ENCODE peak calls at places on chromosomes 5 and 9, in nine cellular contexts. One of them, this sample, is unnamed.

GRCh38 chr9:137083418-137084004 is 3.3 kb upstream of the MAN1B1 start:
- DNase-seq in frontal cortex: no peak
- DNase-seq in stimulated activated CD4-positive, alpha-beta T cell treated with anti-CD3 and anti-CD28 coated beads, Interleukin-4, amount 100 ng/mL, for 48 hours: peak
- DNase-seq in tibial nerve: no peak
- DNase-seq in activated naive CD8-positive, alpha-beta T cell treated with anti-CD3 and anti-CD28 coated beads for 36 hours: no peak
- DNase-seq in A549: peak
- DNase-seq in osteocyte: peak
- DNase-seq in colonic mucosa: no peak
- DNase-seq in RKO: peak
- DNase-seq in this sample: no peak

GRCh38 chr9:136059851-136060670 is 35.0 kb downstream of the NACC2 start:
- DNase-seq in A549: no peak
- DNase-seq in RKO: no peak
- DNase-seq in osteocyte: peak
- DNase-seq in tibial nerve: no peak
- DNase-seq in activated naive CD8-positive, alpha-beta T cell treated with anti-CD3 and anti-CD28 coated beads for 36 hours: no peak
- DNase-seq in stimulated activated CD4-positive, alpha-beta T cell treated with anti-CD3 and anti-CD28 coated beads, Interleukin-4, amount 100 ng/mL, for 48 hours: no peak
- DNase-seq in frontal cortex: peak
- DNase-seq in colonic mucosa: no peak
- DNase-seq in this sample: no peak

GRCh38 chr5:153562189-153562588 is 71.7 kb downstream of the GRIA1 start:
- DNase-seq in osteocyte: no peak
- DNase-seq in frontal cortex: no peak
- DNase-seq in tibial nerve: no peak
- DNase-seq in activated naive CD8-positive, alpha-beta T cell treated with anti-CD3 and anti-CD28 coated beads for 36 hours: no peak
- DNase-seq in RKO: peak
- DNase-seq in colonic mucosa: no peak
- DNase-seq in stimulated activated CD4-positive, alpha-beta T cell treated with anti-CD3 and anti-CD28 coated beads, Interleukin-4, amount 100 ng/mL, for 48 hours: no peak
- DNase-seq in A549: no peak
- DNase-seq in this sample: no peak

GRCh38 chr5:67163863-67164595 is 32.6 kb downstream of the CD180 start:
- DNase-seq in tibial nerve: no peak
- DNase-seq in RKO: no peak
- DNase-seq in stimulated activated CD4-positive, alpha-beta T cell treated with anti-CD3 and anti-CD28 coated beads, Interleukin-4, amount 100 ng/mL, for 48 hours: no peak
- DNase-seq in frontal cortex: no peak
- DNase-seq in colonic mucosa: no peak
- DNase-seq in osteocyte: peak
- DNase-seq in activated naive CD8-positive, alpha-beta T cell treated with anti-CD3 and anti-CD28 coated beads for 36 hours: no peak
- DNase-seq in A549: no peak
- DNase-seq in this sample: no peak

GRCh38 chr5:140151719-140152609 is 23.0 kb upstream of the CYSTM1 start:
- DNase-seq in activated naive CD8-positive, alpha-beta T cell treated with anti-CD3 and anti-CD28 coated beads for 36 hours: no peak
- DNase-seq in stimulated activated CD4-positive, alpha-beta T cell treated with anti-CD3 and anti-CD28 coated beads, Interleukin-4, amount 100 ng/mL, for 48 hours: no peak
- DNase-seq in osteocyte: no peak
- DNase-seq in frontal cortex: no peak
- DNase-seq in colonic mucosa: no peak
- DNase-seq in RKO: no peak
- DNase-seq in tibial nerve: no peak
- DNase-seq in A549: no peak
- DNase-seq in this sample: no peak

GRCh38 chr5:370959-371810 is 49.7 kb downstream of the AHRR start:
- DNase-seq in RKO: no peak
- DNase-seq in tibial nerve: no peak
- DNase-seq in osteocyte: peak
- DNase-seq in frontal cortex: no peak
- DNase-seq in activated naive CD8-positive, alpha-beta T cell treated with anti-CD3 and anti-CD28 coated beads for 36 hours: no peak
- DNase-seq in colonic mucosa: peak
- DNase-seq in stimulated activated CD4-positive, alpha-beta T cell treated with anti-CD3 and anti-CD28 coated beads, Interleukin-4, amount 100 ng/mL, for 48 hours: no peak
- DNase-seq in A549: no peak
- DNase-seq in this sample: no peak

GRCh38 chr5:176837707-176838115 is 27.4 kb downstream of the UNC5A start:
- DNase-seq in tibial nerve: peak
- DNase-seq in frontal cortex: peak
- DNase-seq in A549: peak
- DNase-seq in stimulated activated CD4-positive, alpha-beta T cell treated with anti-CD3 and anti-CD28 coated beads, Interleukin-4, amount 100 ng/mL, for 48 hours: peak
- DNase-seq in activated naive CD8-positive, alpha-beta T cell treated with anti-CD3 and anti-CD28 coated beads for 36 hours: peak
- DNase-seq in RKO: peak
- DNase-seq in colonic mucosa: peak
- DNase-seq in osteocyte: peak
- DNase-seq in this sample: peak

GRCh38 chr5:53091304-53091703 is 18.3 kb downstream of the MOCS2 start:
- DNase-seq in activated naive CD8-positive, alpha-beta T cell treated with anti-CD3 and anti-CD28 coated beads for 36 hours: no peak
- DNase-seq in RKO: peak
- DNase-seq in osteocyte: no peak
- DNase-seq in frontal cortex: no peak
- DNase-seq in A549: no peak
- DNase-seq in tibial nerve: no peak
- DNase-seq in colonic mucosa: no peak
- DNase-seq in stimulated activated CD4-positive, alpha-beta T cell treated with anti-CD3 and anti-CD28 coated beads, Interleukin-4, amount 100 ng/mL, for 48 hours: no peak
- DNase-seq in this sample: no peak

GRCh38 chr5:219492-219891 is 1.4 kb downstream of the SDHA start:
- DNase-seq in colonic mucosa: peak
- DNase-seq in tibial nerve: no peak
- DNase-seq in activated naive CD8-positive, alpha-beta T cell treated with anti-CD3 and anti-CD28 coated beads for 36 hours: peak
- DNase-seq in A549: no peak
- DNase-seq in stimulated activated CD4-positive, alpha-beta T cell treated with anti-CD3 and anti-CD28 coated beads, Interleukin-4, amount 100 ng/mL, for 48 hours: no peak
- DNase-seq in osteocyte: no peak
- DNase-seq in RKO: peak
- DNase-seq in frontal cortex: no peak
- DNase-seq in this sample: no peak

GRCh38 chr5:100709771-100710170 is 174.6 kb downstream of the FAM174A start:
- DNase-seq in frontal cortex: no peak
- DNase-seq in tibial nerve: no peak
- DNase-seq in osteocyte: no peak
- DNase-seq in A549: no peak
- DNase-seq in RKO: no peak
- DNase-seq in colonic mucosa: no peak
- DNase-seq in stimulated activated CD4-positive, alpha-beta T cell treated with anti-CD3 and anti-CD28 coated beads, Interleukin-4, amount 100 ng/mL, for 48 hours: no peak
- DNase-seq in activated naive CD8-positive, alpha-beta T cell treated with anti-CD3 and anti-CD28 coated beads for 36 hours: no peak
- DNase-seq in this sample: no peak

GRCh38 chr5:78779771-78780616 is 131.4 kb upstream of the LHFPL2 start:
- DNase-seq in tibial nerve: no peak
- DNase-seq in RKO: peak
- DNase-seq in osteocyte: no peak
- DNase-seq in stimulated activated CD4-positive, alpha-beta T cell treated with anti-CD3 and anti-CD28 coated beads, Interleukin-4, amount 100 ng/mL, for 48 hours: no peak
- DNase-seq in activated naive CD8-positive, alpha-beta T cell treated with anti-CD3 and anti-CD28 coated beads for 36 hours: no peak
- DNase-seq in frontal cortex: no peak
- DNase-seq in A549: peak
- DNase-seq in colonic mucosa: no peak
- DNase-seq in this sample: no peak

GRCh38 chr9:128733256-128733655 is 9.3 kb upstream of the ZDHHC12 start:
- DNase-seq in frontal cortex: peak
- DNase-seq in activated naive CD8-positive, alpha-beta T cell treated with anti-CD3 and anti-CD28 coated beads for 36 hours: no peak
- DNase-seq in stimulated activated CD4-positive, alpha-beta T cell treated with anti-CD3 and anti-CD28 coated beads, Interleukin-4, amount 100 ng/mL, for 48 hours: peak
- DNase-seq in tibial nerve: peak
- DNase-seq in colonic mucosa: peak
- DNase-seq in A549: peak
- DNase-seq in RKO: peak
- DNase-seq in osteocyte: peak
- DNase-seq in this sample: no peak

GRCh38 chr5:128174951-128175350 is 91.4 kb downstream of the SLC12A2 start:
- DNase-seq in RKO: no peak
- DNase-seq in stimulated activated CD4-positive, alpha-beta T cell treated with anti-CD3 and anti-CD28 coated beads, Interleukin-4, amount 100 ng/mL, for 48 hours: no peak
- DNase-seq in A549: no peak
- DNase-seq in colonic mucosa: no peak
- DNase-seq in frontal cortex: no peak
- DNase-seq in osteocyte: no peak
- DNase-seq in activated naive CD8-positive, alpha-beta T cell treated with anti-CD3 and anti-CD28 coated beads for 36 hours: no peak
- DNase-seq in tibial nerve: no peak
- DNase-seq in this sample: no peak

GRCh38 chr5:36945687-36946086 is 69.1 kb downstream of the NIPBL start:
- DNase-seq in tibial nerve: no peak
- DNase-seq in colonic mucosa: no peak
- DNase-seq in osteocyte: no peak
- DNase-seq in A549: no peak
- DNase-seq in frontal cortex: no peak
- DNase-seq in stimulated activated CD4-positive, alpha-beta T cell treated with anti-CD3 and anti-CD28 coated beads, Interleukin-4, amount 100 ng/mL, for 48 hours: no peak
- DNase-seq in RKO: no peak
- DNase-seq in activated naive CD8-positive, alpha-beta T cell treated with anti-CD3 and anti-CD28 coated beads for 36 hours: no peak
- DNase-seq in this sample: no peak

GRCh38 chr9:127451681-127452480 is 571 bp downstream of the LRSAM1 start:
- DNase-seq in frontal cortex: peak
- DNase-seq in A549: peak
- DNase-seq in RKO: peak
- DNase-seq in colonic mucosa: peak
- DNase-seq in tibial nerve: no peak
- DNase-seq in activated naive CD8-positive, alpha-beta T cell treated with anti-CD3 and anti-CD28 coated beads for 36 hours: peak
- DNase-seq in stimulated activated CD4-positive, alpha-beta T cell treated with anti-CD3 and anti-CD28 coated beads, Interleukin-4, amount 100 ng/mL, for 48 hours: peak
- DNase-seq in osteocyte: no peak
- DNase-seq in this sample: peak

GRCh38 chr5:137561572-137561971 is 62.4 kb upstream of the SPOCK1 start:
- DNase-seq in stimulated activated CD4-positive, alpha-beta T cell treated with anti-CD3 and anti-CD28 coated beads, Interleukin-4, amount 100 ng/mL, for 48 hours: no peak
- DNase-seq in tibial nerve: no peak
- DNase-seq in activated naive CD8-positive, alpha-beta T cell treated with anti-CD3 and anti-CD28 coated beads for 36 hours: no peak
- DNase-seq in osteocyte: no peak
- DNase-seq in RKO: no peak
- DNase-seq in colonic mucosa: no peak
- DNase-seq in A549: no peak
- DNase-seq in frontal cortex: no peak
- DNase-seq in this sample: no peak

GRCh38 chr9:135817951-135818717 is 89.2 kb downstream of the CAMSAP1 start:
- DNase-seq in activated naive CD8-positive, alpha-beta T cell treated with anti-CD3 and anti-CD28 coated beads for 36 hours: no peak
- DNase-seq in frontal cortex: no peak
- DNase-seq in osteocyte: no peak
- DNase-seq in RKO: no peak
- DNase-seq in tibial nerve: no peak
- DNase-seq in colonic mucosa: no peak
- DNase-seq in stimulated activated CD4-positive, alpha-beta T cell treated with anti-CD3 and anti-CD28 coated beads, Interleukin-4, amount 100 ng/mL, for 48 hours: no peak
- DNase-seq in A549: no peak
- DNase-seq in this sample: no peak